ENCODE peak calls at places on chromosomes 4 and X, in four cellular contexts. C is pancreas, T is RWPE1, O is left ventricle myocardium inferior. V is an unnamed sample.
A peak's percentile ranks its signal among the peaks of the same experiment; 100 is the strongest.

GRCh38 chrX:55340896-55341433 is 76.2 kb upstream of the PAGE3 start:
- DNase-seq in O (no peak), T (no peak), C (no peak), V (no peak)

GRCh38 chr4:73544620-73545019 is 63.1 kb downstream of the AFM start:
- DNase-seq in T (no peak), O (no peak), C (no peak), V (no peak)

GRCh38 chrX:46666831-46667230 is 92.1 kb downstream of the SLC9A7 start:
- DNase-seq in O (no peak), T (no peak), C (no peak), V (no peak)

GRCh38 chr4:132227349-132228165 is 921.5 kb upstream of the PCDH10 start:
- DNase-seq in O (no peak), T (peak; percentile 4), C (peak; percentile 59), V (peak; percentile 15)

GRCh38 chrX:41621236-41621651 is 67.5 kb upstream of the GPR34 start:
- DNase-seq in T (no peak), O (no peak), C (peak; percentile 10), V (no peak)

GRCh38 chr4:158895797-158896442 is 127.1 kb downstream of the FNIP2 start:
- DNase-seq in T (peak; percentile 4), O (no peak), C (no peak), V (no peak)

GRCh38 chr4:73187325-73187724 is 71.3 kb downstream of the ANKRD17 start:
- DNase-seq in C (no peak), O (no peak), T (no peak), V (no peak)

GRCh38 chr4:155809835-155810234 is 51.0 kb downstream of the GUCY1B1 start:
- DNase-seq in O (no peak), C (no peak), T (peak; percentile 52), V (no peak)

GRCh38 chr4:158796370-158797140 is 27.7 kb downstream of the FNIP2 start:
- DNase-seq in T (no peak), C (no peak), O (no peak), V (peak; percentile 40)

GRCh38 chr4:139609647-139610046 is 53.6 kb upstream of the SETD7 start:
- DNase-seq in O (no peak), C (no peak), T (no peak), V (no peak)

GRCh38 chrX:8748855-8749254 is 16.9 kb upstream of the ANOS1 start:
- DNase-seq in T (peak; percentile 36), C (no peak), O (no peak), V (no peak)

GRCh38 chr4:11773798-11774197 is 345.1 kb upstream of the HS3ST1 start:
- DNase-seq in O (no peak), T (no peak), C (no peak), V (no peak)

GRCh38 chr4:113509851-113510250 is 251.7 kb downstream of the CAMK2D start:
- DNase-seq in O (no peak), C (no peak), T (no peak), V (no peak)

GRCh38 chr4:10582059-10582686 is 102.4 kb downstream of the CLNK start:
- DNase-seq in T (peak; percentile 36), O (no peak), C (peak; percentile 39), V (no peak)

GRCh38 chr4:73019462-73020047 is 50.0 kb downstream of the COX18 start:
- DNase-seq in T (peak; percentile 34), C (no peak), O (no peak), V (no peak)

GRCh38 chr4:107094332-107094731 is 58.2 kb upstream of the DKK2 start:
- DNase-seq in O (no peak), C (no peak), T (peak; percentile 16), V (no peak)

GRCh38 chr4:137768881-137769280 is 236.6 kb upstream of the PCDH18 start:
- DNase-seq in O (no peak), T (no peak), C (no peak), V (no peak)

GRCh38 chr4:156950090-156950489 is 21.5 kb downstream of the PDGFC start:
- DNase-seq in T (no peak), O (no peak), C (no peak), V (no peak)

GRCh38 chr4:156948738-156949137 is 22.9 kb downstream of the PDGFC start:
- DNase-seq in T (no peak), C (no peak), O (no peak), V (no peak)

GRCh38 chr4:156949373-156949814 is 22.2 kb downstream of the PDGFC start:
- DNase-seq in T (peak; percentile 62), O (no peak), C (no peak), V (no peak)

GRCh38 chr4:156952078-156952759 is 19.4 kb downstream of the PDGFC start:
- DNase-seq in T (no peak), C (no peak), O (no peak), V (no peak)

GRCh38 chr4:156950950-156951349 is 20.6 kb downstream of the PDGFC start:
- DNase-seq in T (no peak), C (no peak), O (no peak), V (no peak)
- H3K27ac ChIP-seq in T (no peak overlapping the region), C (peak overlapping the region; percentile 30), O (no peak overlapping the region), V (no peak overlapping the region)

GRCh38 chrX:136259543-136259942 is 8.3 kb upstream of the MAP7D3 start:
- DNase-seq in C (no peak), T (no peak), O (no peak), V (no peak)

GRCh38 chrX:136262241-136262640 is 11.0 kb upstream of the MAP7D3 start:
- DNase-seq in C (no peak), T (no peak), O (no peak), V (no peak)

GRCh38 chrX:136261316-136261715 is 10.1 kb upstream of the MAP7D3 start:
- DNase-seq in O (no peak), C (no peak), T (no peak), V (no peak)

GRCh38 chrX:136258951-136259350 is 7.8 kb upstream of the MAP7D3 start:
- DNase-seq in C (no peak), O (no peak), T (no peak), V (no peak)

GRCh38 chrX:136260801-136261200 is 9.6 kb upstream of the MAP7D3 start:
- DNase-seq in C (no peak), O (no peak), T (no peak), V (no peak)
- H3K27ac ChIP-seq in C (no peak overlapping the region), O (peak overlapping the region; percentile 68), T (no peak overlapping the region), V (no peak overlapping the region)

GRCh38 chr4:91340843-91341242 is 962.9 kb upstream of the GRID2 start:
- DNase-seq in C (no peak), T (no peak), O (no peak), V (no peak)

GRCh38 chr4:91345632-91346031 is 958.1 kb upstream of the GRID2 start:
- DNase-seq in T (no peak), O (no peak), C (no peak), V (no peak)
- H3K27ac ChIP-seq in T (no peak overlapping the region), O (no peak overlapping the region), C (no peak overlapping the region), V (no peak overlapping the region)

GRCh38 chr4:152075253-152075928 is 314.6 kb upstream of the GATB start:
- DNase-seq in C (no peak), T (no peak), O (no peak), V (no peak)
- H3K27ac ChIP-seq in C (no peak overlapping the region), T (no peak overlapping the region), O (no peak overlapping the region), V (no peak overlapping the region)

V was measured in psoas muscle.